ENCODE peak calls at places on chromosome 1, in five cellular contexts. One of them, this sample, is unnamed.
A peak's percentile ranks its signal among the peaks of the same experiment; 100 is the strongest.

GRCh38 chr1:230632273-230632873 is 9.9 kb upstream of the COG2 start:
- DNase-seq in activated CD4-positive, alpha-beta T cell treated with anti-CD3 and anti-CD28 coated beads, Interleukin-2, amount 50 U/mL, for 24 hours: no peak
- DNase-seq in erythroblast: peak; percentile 62
- DNase-seq in uterus: no peak
- DNase-seq in fibroblast of lung: peak; percentile 42
- DNase-seq in this sample: no peak

GRCh38 chr1:46497665-46498064 is 8.0 kb downstream of the DMBX1 start:
- DNase-seq in fibroblast of lung: no peak
- DNase-seq in activated CD4-positive, alpha-beta T cell treated with anti-CD3 and anti-CD28 coated beads, Interleukin-2, amount 50 U/mL, for 24 hours: no peak
- DNase-seq in uterus: no peak
- DNase-seq in erythroblast: no peak
- DNase-seq in this sample: no peak

GRCh38 chr1:220943319-220943718 is 64.1 kb downstream of the HLX start:
- DNase-seq in fibroblast of lung: no peak
- DNase-seq in uterus: no peak
- DNase-seq in activated CD4-positive, alpha-beta T cell treated with anti-CD3 and anti-CD28 coated beads, Interleukin-2, amount 50 U/mL, for 24 hours: no peak
- DNase-seq in erythroblast: no peak
- DNase-seq in this sample: no peak

GRCh38 chr1:203320546-203321272 is 15.4 kb downstream of the BTG2 start:
- DNase-seq in activated CD4-positive, alpha-beta T cell treated with anti-CD3 and anti-CD28 coated beads, Interleukin-2, amount 50 U/mL, for 24 hours: no peak
- DNase-seq in erythroblast: peak; percentile 65
- DNase-seq in fibroblast of lung: no peak
- DNase-seq in uterus: no peak
- DNase-seq in this sample: no peak

GRCh38 chr1:16167331-16168143 is 11.7 kb upstream of the EPHA2 start:
- DNase-seq in activated CD4-positive, alpha-beta T cell treated with anti-CD3 and anti-CD28 coated beads, Interleukin-2, amount 50 U/mL, for 24 hours: peak; percentile 30
- DNase-seq in uterus: peak; percentile 72
- DNase-seq in fibroblast of lung: no peak
- DNase-seq in erythroblast: no peak
- DNase-seq in this sample: no peak

GRCh38 chr1:18542351-18542750 is 61.6 kb downstream of the KLHDC7A start:
- DNase-seq in fibroblast of lung: no peak
- DNase-seq in erythroblast: no peak
- DNase-seq in uterus: no peak
- DNase-seq in activated CD4-positive, alpha-beta T cell treated with anti-CD3 and anti-CD28 coated beads, Interleukin-2, amount 50 U/mL, for 24 hours: no peak
- DNase-seq in this sample: no peak

GRCh38 chr1:227542153-227543120 is 20.9 kb upstream of the ZNF678 start:
- DNase-seq in activated CD4-positive, alpha-beta T cell treated with anti-CD3 and anti-CD28 coated beads, Interleukin-2, amount 50 U/mL, for 24 hours: peak; percentile 83
- DNase-seq in erythroblast: peak; percentile 88
- DNase-seq in uterus: peak; percentile 83
- DNase-seq in fibroblast of lung: peak; percentile 78
- DNase-seq in this sample: peak; percentile 54

GRCh38 chr1:56513095-56513494 is 66.3 kb downstream of the PLPP3 start:
- DNase-seq in erythroblast: no peak
- DNase-seq in uterus: no peak
- DNase-seq in fibroblast of lung: no peak
- DNase-seq in activated CD4-positive, alpha-beta T cell treated with anti-CD3 and anti-CD28 coated beads, Interleukin-2, amount 50 U/mL, for 24 hours: no peak
- DNase-seq in this sample: no peak

GRCh38 chr1:241706967-241707366 is 54.9 kb downstream of the WDR64 start:
- DNase-seq in uterus: no peak
- DNase-seq in activated CD4-positive, alpha-beta T cell treated with anti-CD3 and anti-CD28 coated beads, Interleukin-2, amount 50 U/mL, for 24 hours: no peak
- DNase-seq in fibroblast of lung: no peak
- DNase-seq in erythroblast: no peak
- DNase-seq in this sample: no peak

GRCh38 chr1:923991-924618 is 382 bp downstream of the SAMD11 start:
- DNase-seq in activated CD4-positive, alpha-beta T cell treated with anti-CD3 and anti-CD28 coated beads, Interleukin-2, amount 50 U/mL, for 24 hours: no peak
- DNase-seq in uterus: no peak
- DNase-seq in fibroblast of lung: no peak
- DNase-seq in erythroblast: no peak
- DNase-seq in this sample: no peak

GRCh38 chr1:26126321-26127084 is 14.9 kb downstream of the PDIK1L start:
- DNase-seq in fibroblast of lung: no peak
- DNase-seq in activated CD4-positive, alpha-beta T cell treated with anti-CD3 and anti-CD28 coated beads, Interleukin-2, amount 50 U/mL, for 24 hours: peak; percentile 55
- DNase-seq in erythroblast: peak; percentile 99
- DNase-seq in uterus: no peak
- DNase-seq in this sample: no peak

GRCh38 chr1:24742090-24742938 is 2.9 kb upstream of the CLIC4 start:
- DNase-seq in fibroblast of lung: peak; percentile 75
- DNase-seq in uterus: peak; percentile 3
- DNase-seq in erythroblast: no peak
- DNase-seq in activated CD4-positive, alpha-beta T cell treated with anti-CD3 and anti-CD28 coated beads, Interleukin-2, amount 50 U/mL, for 24 hours: no peak
- DNase-seq in this sample: peak; percentile 7

GRCh38 chr1:245205396-245205795 is 50.6 kb downstream of the KIF26B start:
- DNase-seq in activated CD4-positive, alpha-beta T cell treated with anti-CD3 and anti-CD28 coated beads, Interleukin-2, amount 50 U/mL, for 24 hours: no peak
- DNase-seq in erythroblast: no peak
- DNase-seq in uterus: no peak
- DNase-seq in fibroblast of lung: no peak
- DNase-seq in this sample: no peak

GRCh38 chr1:55040083-55040952 is 970 bp downstream of the PCSK9 start:
- DNase-seq in uterus: no peak
- DNase-seq in erythroblast: no peak
- DNase-seq in fibroblast of lung: peak; percentile 28
- DNase-seq in activated CD4-positive, alpha-beta T cell treated with anti-CD3 and anti-CD28 coated beads, Interleukin-2, amount 50 U/mL, for 24 hours: no peak
- DNase-seq in this sample: no peak

GRCh38 chr1:221869759-221870158 is 127.9 kb upstream of the DUSP10 start:
- DNase-seq in erythroblast: no peak
- DNase-seq in uterus: no peak
- DNase-seq in fibroblast of lung: peak; percentile 72
- DNase-seq in activated CD4-positive, alpha-beta T cell treated with anti-CD3 and anti-CD28 coated beads, Interleukin-2, amount 50 U/mL, for 24 hours: no peak
- DNase-seq in this sample: no peak

GRCh38 chr1:48492392-48492791 is 20.4 kb upstream of the SPATA6 start:
- DNase-seq in activated CD4-positive, alpha-beta T cell treated with anti-CD3 and anti-CD28 coated beads, Interleukin-2, amount 50 U/mL, for 24 hours: no peak
- DNase-seq in uterus: no peak
- DNase-seq in fibroblast of lung: no peak
- DNase-seq in erythroblast: no peak
- DNase-seq in this sample: no peak

GRCh38 chr1:198655464-198656121 is 16.8 kb downstream of the PTPRC start:
- DNase-seq in activated CD4-positive, alpha-beta T cell treated with anti-CD3 and anti-CD28 coated beads, Interleukin-2, amount 50 U/mL, for 24 hours: no peak
- DNase-seq in erythroblast: no peak
- DNase-seq in fibroblast of lung: no peak
- DNase-seq in uterus: no peak
- DNase-seq in this sample: no peak

GRCh38 chr1:41576620-41577019 is 92.1 kb upstream of the EDN2 start:
- DNase-seq in activated CD4-positive, alpha-beta T cell treated with anti-CD3 and anti-CD28 coated beads, Interleukin-2, amount 50 U/mL, for 24 hours: no peak
- DNase-seq in uterus: no peak
- DNase-seq in fibroblast of lung: no peak
- DNase-seq in erythroblast: no peak
- DNase-seq in this sample: no peak

GRCh38 chr1:203593723-203594122 is 32.9 kb upstream of the ATP2B4 start:
- DNase-seq in erythroblast: peak; percentile 26
- DNase-seq in uterus: no peak
- DNase-seq in fibroblast of lung: peak; percentile 32
- DNase-seq in activated CD4-positive, alpha-beta T cell treated with anti-CD3 and anti-CD28 coated beads, Interleukin-2, amount 50 U/mL, for 24 hours: peak; percentile 21
- DNase-seq in this sample: no peak

GRCh38 chr1:73310797-73311381 is 887.1 kb downstream of the LRRIQ3 start:
- DNase-seq in activated CD4-positive, alpha-beta T cell treated with anti-CD3 and anti-CD28 coated beads, Interleukin-2, amount 50 U/mL, for 24 hours: no peak
- DNase-seq in uterus: no peak
- DNase-seq in fibroblast of lung: no peak
- DNase-seq in erythroblast: no peak
- DNase-seq in this sample: no peak

GRCh38 chr1:65949230-65949626 is 156.5 kb downstream of the PDE4B start:
- DNase-seq in erythroblast: no peak
- DNase-seq in activated CD4-positive, alpha-beta T cell treated with anti-CD3 and anti-CD28 coated beads, Interleukin-2, amount 50 U/mL, for 24 hours: no peak
- DNase-seq in uterus: peak; percentile 24
- DNase-seq in fibroblast of lung: peak; percentile 90
- DNase-seq in this sample: peak; percentile 21

GRCh38 chr1:21670059-21670881 is 1.1 kb upstream of the RAP1GAP start:
- DNase-seq in activated CD4-positive, alpha-beta T cell treated with anti-CD3 and anti-CD28 coated beads, Interleukin-2, amount 50 U/mL, for 24 hours: no peak
- DNase-seq in erythroblast: no peak
- DNase-seq in fibroblast of lung: no peak
- DNase-seq in uterus: no peak
- DNase-seq in this sample: no peak

GRCh38 chr1:179817789-179818188 is 59.8 kb downstream of the TOR1AIP2 start:
- DNase-seq in fibroblast of lung: peak; percentile 30
- DNase-seq in erythroblast: no peak
- DNase-seq in activated CD4-positive, alpha-beta T cell treated with anti-CD3 and anti-CD28 coated beads, Interleukin-2, amount 50 U/mL, for 24 hours: no peak
- DNase-seq in uterus: peak; percentile 49
- DNase-seq in this sample: peak; percentile 61

GRCh38 chr1:227892930-227893695 is 54.6 kb downstream of the WNT9A start:
- DNase-seq in fibroblast of lung: no peak
- DNase-seq in uterus: no peak
- DNase-seq in erythroblast: no peak
- DNase-seq in activated CD4-positive, alpha-beta T cell treated with anti-CD3 and anti-CD28 coated beads, Interleukin-2, amount 50 U/mL, for 24 hours: no peak
- DNase-seq in this sample: no peak

This sample was measured in tibial nerve.